ENCODE peak calls at places on chromosomes 1 and 21, in six cellular contexts. G is stimulated activated CD4-positive, alpha-beta T cell treated with anti-CD3 and anti-CD28 coated beads, Interleukin-15, amount 100 ng/mL, for 24 hours; X is brain pericyte; L is NCI-H1105; I is M059J; B is pancreas. A is an unnamed sample.

GRCh38 chr1:230869499-230869898 is 1.2 kb upstream of the C1orf198 start:
- DNase-seq in G (no peak), I (peak), X (no peak), B (no peak), L (no peak), A (no peak)

GRCh38 chr1:209207701-209208286 is 375.7 kb upstream of the CAMK1G start:
- DNase-seq in I (peak), L (peak), X (no peak), G (peak), B (peak), A (peak)

GRCh38 chr1:61012365-61012764 is 70.0 kb upstream of the NFIA start:
- DNase-seq in L (no peak), X (no peak), I (peak), G (no peak), B (no peak), A (peak)

GRCh38 chr1:175072131-175072941 is 4.7 kb downstream of the TNN start:
- DNase-seq in G (peak), L (no peak), X (no peak), B (no peak), I (peak), A (peak)

GRCh38 chr1:216815239-216815955 is 92.2 kb upstream of the ESRRG start:
- DNase-seq in X (no peak), G (no peak), I (no peak), B (no peak), L (peak), A (peak)

GRCh38 chr21:15057290-15057689 is 7.5 kb downstream of the NRIP1 start:
- DNase-seq in G (peak), B (no peak), L (no peak), X (no peak), I (no peak), A (no peak)

GRCh38 chr1:234602334-234603220 is 7.4 kb downstream of the IRF2BP2 start:
- DNase-seq in I (peak), L (no peak), X (no peak), B (no peak), G (peak), A (peak)

GRCh38 chr1:119159096-119159495 is 18.6 kb upstream of the WARS2 start:
- DNase-seq in L (no peak), I (no peak), B (no peak), G (no peak), X (no peak), A (no peak)

GRCh38 chr1:225458222-225458631 is 30.4 kb upstream of the LBR start:
- DNase-seq in G (no peak), L (no peak), B (no peak), I (no peak), X (no peak), A (no peak)

GRCh38 chr1:2078170-2078569 is 28.0 kb downstream of the PRKCZ start:
- DNase-seq in I (no peak), G (no peak), L (no peak), B (no peak), X (no peak), A (no peak)

GRCh38 chr1:32180186-32181060 is 948 bp downstream of the TXLNA start:
- DNase-seq in X (no peak), I (peak), L (no peak), B (peak), G (peak), A (no peak)

GRCh38 chr1:233240839-233241682 is 54.5 kb downstream of the PCNX2 start:
- DNase-seq in I (peak), X (no peak), L (no peak), G (peak), B (peak), A (peak)

GRCh38 chr1:156816561-156817328 is at the start of gene SH2D2A:
- DNase-seq in L (no peak), G (peak), B (no peak), X (no peak), I (peak), A (no peak)

GRCh38 chr1:11880911-11881748 is 22.4 kb upstream of the NPPB start:
- DNase-seq in L (no peak), B (no peak), G (no peak), I (no peak), X (no peak), A (no peak)

GRCh38 chr1:32806910-32807523 is 10.1 kb downstream of the YARS1 start:
- DNase-seq in X (no peak), I (no peak), G (no peak), B (no peak), L (no peak), A (no peak)

GRCh38 chr1:205199090-205199930 is 12.2 kb downstream of the DSTYK start:
- DNase-seq in I (peak), G (peak), X (no peak), B (no peak), L (no peak), A (no peak)

GRCh38 chr1:228879164-228879563 is 143.9 kb downstream of the RHOU start:
- DNase-seq in B (no peak), G (no peak), L (no peak), X (no peak), I (no peak), A (no peak)

GRCh38 chr1:62187548-62187947 is 7.1 kb upstream of the L1TD1 start:
- DNase-seq in X (no peak), L (no peak), B (no peak), I (no peak), G (no peak), A (no peak)

GRCh38 chr1:59438058-59438560 is 141.2 kb downstream of the FGGY start:
- DNase-seq in I (no peak), L (no peak), B (no peak), G (no peak), X (no peak), A (no peak)

GRCh38 chr1:9302745-9303524 is 10.2 kb downstream of the SPSB1 start:
- DNase-seq in B (peak), G (no peak), X (peak), I (peak), L (no peak), A (peak)

GRCh38 chr1:66758247-66758755 is 6.0 kb downstream of the DYNLT5 start:
- DNase-seq in B (no peak), L (peak), G (no peak), X (no peak), I (no peak), A (no peak)

GRCh38 chr1:15633756-15634420 is 16.6 kb downstream of the DDI2 start:
- DNase-seq in X (no peak), B (no peak), G (no peak), L (no peak), I (no peak), A (no peak)

GRCh38 chr1:93519196-93519825 is 71.4 kb downstream of the FNBP1L start:
- DNase-seq in L (no peak), B (no peak), X (no peak), G (no peak), I (peak), A (no peak)

GRCh38 chr1:19679691-19680090 is 15.0 kb downstream of the HTR6 start:
- DNase-seq in G (no peak), B (no peak), X (no peak), I (no peak), L (no peak), A (no peak)

GRCh38 chr21:29406385-29406784 is 107.7 kb downstream of the BACH1 start:
- DNase-seq in X (no peak), L (no peak), G (no peak), B (no peak), I (no peak), A (no peak)

GRCh38 chr21:35102488-35103407 is 53.6 kb upstream of the RUNX1 start:
- DNase-seq in L (no peak), G (peak), I (no peak), X (no peak), B (no peak), A (no peak)

GRCh38 chr1:147243228-147243685 is 773 bp downstream of the CHD1L start:
- DNase-seq in L (peak), B (peak), I (no peak), G (peak), X (peak), A (no peak)

GRCh38 chr1:223776075-223776814 is 63.9 kb downstream of the CAPN2 start:
- DNase-seq in B (no peak), L (no peak), I (peak), X (peak), G (peak), A (no peak)

GRCh38 chr1:233163696-233164095 is 131.8 kb downstream of the PCNX2 start:
- DNase-seq in B (no peak), I (no peak), G (no peak), X (no peak), L (no peak), A (no peak)

GRCh38 chr1:5311634-5312298 is 657.4 kb downstream of the AJAP1 start:
- DNase-seq in B (no peak), G (no peak), L (no peak), I (no peak), X (no peak), A (peak)

GRCh38 chr1:183871142-183871541 is 66.2 kb downstream of the RGL1 start:
- DNase-seq in L (no peak), X (peak), B (no peak), I (peak), G (no peak), A (no peak)

GRCh38 chr1:9435854-9436253 is 103.4 kb upstream of the SLC25A33 start:
- DNase-seq in B (no peak), G (no peak), X (no peak), L (no peak), I (no peak), A (no peak)

GRCh38 chr1:151887028-151887427 is 22.3 kb downstream of the THEM4 start:
- DNase-seq in L (no peak), G (no peak), I (peak), X (peak), B (no peak), A (no peak)

GRCh38 chr1:88650676-88651418 is 33.2 kb upstream of the PKN2 start:
- DNase-seq in G (no peak), X (no peak), L (no peak), I (peak), B (no peak), A (no peak)

GRCh38 chr1:198556969-198557368 is 16.5 kb upstream of the ATP6V1G3 start:
- DNase-seq in B (no peak), L (no peak), X (no peak), G (peak), I (no peak), A (no peak)

GRCh38 chr1:203553501-203553900 is 59.5 kb downstream of the OPTC start:
- DNase-seq in G (no peak), L (no peak), I (no peak), X (no peak), B (no peak), A (peak)